ENCODE peak calls at places on chromosome 17, in seven cellular contexts. J is MM.1S, Y is HCT116, H is neural progenitor cell, T is SK-N-SH, E is PC-3, F is GM23338. B is an unnamed sample.

GRCh38 chr17:30950669-30951399 is 20.0 kb upstream of the RNF135 start:
- DNase-seq in J (no peak), Y (no peak), H (no peak), T (peak), E (peak), F (no peak), B (peak)

GRCh38 chr17:34503804-34504203 is 75.6 kb upstream of the TMEM132E start:
- DNase-seq in J (peak), Y (no peak), H (peak), T (no peak), E (no peak), F (no peak), B (peak)

GRCh38 chr17:9487406-9487805 is 88.2 kb downstream of the STX8 start:
- DNase-seq in J (no peak), Y (no peak), H (no peak), T (no peak), E (no peak), F (no peak), B (no peak)

GRCh38 chr17:75810216-75810615 is 25.6 kb downstream of the UNK start:
- DNase-seq in J (no peak), Y (no peak), H (no peak), T (no peak), E (no peak), F (no peak), B (no peak)

GRCh38 chr17:73819440-73820395 is 175.5 kb upstream of the SDK2 start:
- DNase-seq in J (no peak), Y (no peak), H (no peak), T (no peak), E (no peak), F (no peak), B (no peak)

GRCh38 chr17:35653619-35654361 is 66.7 kb downstream of the AP2B1 start:
- DNase-seq in J (no peak), Y (no peak), H (no peak), T (no peak), E (no peak), F (no peak), B (no peak)

GRCh38 chr17:56880571-56880970 is 33.3 kb downstream of the TRIM25 start:
- DNase-seq in J (no peak), Y (no peak), H (no peak), T (no peak), E (no peak), F (no peak), B (no peak)

GRCh38 chr17:18981642-18982424 is 22.7 kb downstream of the FAM83G start:
- DNase-seq in J (no peak), Y (peak), H (peak), T (no peak), E (peak), F (no peak), B (peak)

GRCh38 chr17:44223574-44224046 is 4.1 kb upstream of the UBTF start:
- DNase-seq in J (no peak), Y (no peak), H (no peak), T (no peak), E (peak), F (no peak), B (no peak)

GRCh38 chr17:78613423-78613822 is 36.2 kb upstream of the DNAH17 start:
- DNase-seq in J (no peak), Y (no peak), H (no peak), T (peak), E (no peak), F (no peak), B (no peak)

GRCh38 chr17:80882926-80883685 is 108.5 kb upstream of the CHMP6 start:
- DNase-seq in J (no peak), Y (no peak), H (no peak), T (no peak), E (no peak), F (no peak), B (no peak)

GRCh38 chr17:45410144-45411091 is 22.3 kb downstream of the ARHGAP27 start:
- DNase-seq in J (peak), Y (no peak), H (no peak), T (peak), E (no peak), F (no peak), B (no peak)

GRCh38 chr17:72715906-72716572 is 376.4 kb downstream of the SLC39A11 start:
- DNase-seq in J (no peak), Y (peak), H (no peak), T (no peak), E (peak), F (no peak), B (peak)

GRCh38 chr17:80683625-80684100 is 139.0 kb downstream of the RPTOR start:
- DNase-seq in J (no peak), Y (no peak), H (no peak), T (no peak), E (no peak), F (no peak), B (no peak)

GRCh38 chr17:72135546-72136325 is 14.9 kb downstream of the SOX9 start:
- DNase-seq in J (no peak), Y (no peak), H (no peak), T (no peak), E (no peak), F (no peak), B (no peak)

GRCh38 chr17:43020789-43021738 is 1.1 kb downstream of the VAT1 start:
- DNase-seq in J (no peak), Y (no peak), H (peak), T (peak), E (peak), F (peak), B (peak)

GRCh38 chr17:28247671-28248556 is 71.1 kb upstream of the TMEM97 start:
- DNase-seq in J (no peak), Y (no peak), H (peak), T (peak), E (no peak), F (peak), B (no peak)

GRCh38 chr17:73359987-73360410 is 48.2 kb upstream of the CDC42EP4 start:
- DNase-seq in J (no peak), Y (peak), H (peak), T (peak), E (peak), F (peak), B (peak)

GRCh38 chr17:7842380-7842949 is 8.4 kb downstream of the KDM6B start:
- DNase-seq in J (peak), Y (no peak), H (peak), T (no peak), E (peak), F (no peak), B (peak)

GRCh38 chr17:49952209-49952911 is 16.6 kb upstream of the DLX4 start:
- DNase-seq in J (peak), Y (peak), H (peak), T (peak), E (peak), F (peak), B (peak)

DNA sequence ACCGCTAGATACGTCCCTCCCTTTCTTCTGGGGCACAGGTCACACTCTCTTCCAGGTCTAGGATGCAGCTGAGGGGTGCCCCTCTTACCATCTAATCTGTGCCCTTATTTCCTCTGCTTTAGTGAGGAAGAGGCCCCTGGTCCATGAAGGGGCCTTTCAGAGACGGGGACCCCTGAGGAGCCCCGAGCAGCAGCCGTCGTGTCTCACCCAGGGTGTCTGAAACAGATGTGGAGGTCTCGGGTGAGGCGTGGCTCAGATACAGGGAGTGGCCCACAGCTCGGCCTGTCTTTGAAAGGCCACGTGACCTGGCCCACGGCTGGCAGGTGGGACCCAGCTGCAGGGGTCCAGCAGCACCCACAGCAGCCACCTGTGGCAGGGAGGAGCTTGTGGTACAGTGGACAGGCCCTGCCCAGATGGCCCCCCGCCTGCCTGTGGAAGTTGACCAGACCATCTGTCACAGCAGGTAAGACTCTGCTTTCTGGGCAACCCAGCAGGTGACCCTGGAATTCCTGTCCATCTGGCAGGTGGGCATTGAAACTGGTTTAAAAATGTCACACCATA is 15.6 kb downstream of the SCGB1C2 start:
- DNase-seq in J (no peak), Y (no peak), H (no peak), T (no peak), E (no peak), F (no peak), B (no peak)
- TF ChIP-seq EZH2phosphoT487 in J (no peak), Y (no peak), H (no peak), T (no peak), E (no peak), F (no peak), B (no peak)

GRCh38 chr17:77435272-77436057 is 294.7 kb downstream of the SEC14L1 start:
- DNase-seq in J (no peak), Y (no peak), H (peak), T (no peak), E (no peak), F (no peak), B (no peak)
- H3K27ac ChIP-seq in J (no peak), Y (no peak), H (peak), T (no peak), E (no peak), F (peak), B (peak)

GRCh38 chr17:16464641-16465312 is 27.2 kb downstream of the LRRC75A start:
- DNase-seq in J (no peak), Y (no peak), H (no peak), T (no peak), E (no peak), F (no peak), B (no peak)
- TF ChIP-seq CTCF in J (no peak), Y (no peak), H (no peak), T (no peak), E (no peak), F (no peak), B (no peak)

DNA sequence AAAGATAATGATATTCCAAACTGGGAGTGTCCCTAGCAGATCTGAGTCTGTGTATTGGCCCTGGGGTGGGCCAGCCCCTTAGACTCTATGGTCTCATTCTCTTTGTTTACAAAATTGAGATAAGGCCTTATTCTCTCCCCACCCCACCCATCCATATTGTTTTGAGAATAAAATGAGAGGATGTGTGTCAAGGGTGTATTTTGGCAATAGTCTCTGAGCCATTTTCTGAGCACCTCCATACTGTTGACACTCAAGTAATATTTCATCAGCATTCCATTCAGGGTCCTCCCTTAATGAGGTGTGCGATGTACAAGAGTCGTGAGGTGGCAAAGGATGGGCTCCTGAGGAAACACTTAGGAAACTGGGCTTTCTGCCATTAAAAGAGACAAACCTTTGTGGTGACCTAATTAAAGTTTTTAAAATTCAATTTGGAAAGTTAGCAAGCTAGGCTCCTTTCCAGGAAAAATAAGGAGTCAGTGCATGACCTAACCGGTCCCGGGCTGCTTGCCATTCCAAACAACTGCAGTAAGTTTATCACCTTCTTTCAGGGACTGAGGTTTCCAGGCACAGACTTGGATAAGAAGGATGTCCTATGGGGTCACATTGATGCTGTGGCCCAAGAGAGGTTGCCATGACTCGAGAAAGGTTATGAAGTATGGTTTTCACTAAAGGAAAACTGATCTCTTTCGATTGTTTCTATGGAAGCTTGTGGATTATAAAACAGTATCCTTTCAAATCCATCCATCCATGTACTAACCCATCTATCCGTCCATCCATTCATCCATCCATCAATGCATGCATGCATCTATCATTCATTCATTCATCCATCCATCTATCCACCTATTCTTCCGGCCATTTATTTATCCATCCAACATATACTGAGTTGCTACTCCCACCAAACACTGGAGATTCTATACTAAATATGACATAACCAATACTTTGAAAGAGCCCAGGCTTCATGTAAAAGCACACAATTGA is 443.3 kb downstream of the UTP18 start:
- DNase-seq in J (no peak), Y (no peak), H (no peak), T (no peak), E (peak), F (no peak), B (no peak)
- TF ChIP-seq EZH2phosphoT487 in J (no peak), Y (no peak), H (no peak), T (no peak), E (no peak), F (no peak), B (no peak)

GRCh38 chr17:70070297-70071027 is 4.6 kb upstream of the KCNJ16 start:
- DNase-seq in J (no peak), Y (no peak), H (no peak), T (no peak), E (peak), F (no peak), B (no peak)
- H3K27ac ChIP-seq in J (no peak), Y (no peak), H (no peak), T (no peak), E (no peak), F (no peak), B (no peak)

GRCh38 chr17:82129095-82129494 is 31.1 kb upstream of the FASN start:
- DNase-seq in J (no peak), Y (peak), H (no peak), T (peak), E (no peak), F (peak), B (no peak)
- TF ChIP-seq CTCF in J (peak), Y (peak), H (peak), T (peak), E (peak), F (peak), B (no peak)

GRCh38 chr17:58365185-58365979 is 13.4 kb upstream of the SUPT4H1 start:
- DNase-seq in J (no peak), Y (no peak), H (no peak), T (no peak), E (no peak), F (no peak), B (no peak)
- TF ChIP-seq EZH2phosphoT487 in J (no peak), Y (no peak), H (no peak), T (no peak), E (no peak), F (no peak), B (no peak)